ENCODE peak calls at places on chromosomes 3 and 15, in five cellular contexts. H is left lung, U is PC-3, K is psoas muscle, F is HepG2. I is an unnamed sample. For H3K4me1, the result is how much of the 10 kb centered on the place peaks cover.

GRCh38 chr3:155995525-155996370 is 124.6 kb upstream of the KCNAB1 start:
- ATAC-seq in H (peak), U (peak), K (no peak), F (peak), I (no peak)

GRCh38 chr3:196793224-196793623 is 53.6 kb downstream of the PAK2 start:
- ATAC-seq in H (peak), U (peak), K (peak), F (peak), I (no peak)

GRCh38 chr15:91270747-91271146 is 170.7 kb downstream of the SV2B start:
- ATAC-seq in H (no peak), U (no peak), K (no peak), F (no peak), I (no peak)

GRCh38 chr3:196232154-196232881 is 16.0 kb downstream of the SLC51A start:
- ATAC-seq in H (no peak), U (no peak), K (no peak), F (no peak), I (no peak)

GRCh38 chr3:62888180-62888579 is 13.0 kb upstream of the CADPS start:
- ATAC-seq in H (no peak), U (no peak), K (no peak), F (no peak), I (no peak)

GRCh38 chr15:80419546-80419945 is 15.4 kb downstream of the ARNT2 start:
- ATAC-seq in H (peak), U (no peak), K (no peak), F (no peak), I (no peak)

GRCh38 chr3:142861926-142862325 is 27.0 kb downstream of the PCOLCE2 start:
- ATAC-seq in H (no peak), U (no peak), K (no peak), F (no peak), I (no peak)

GRCh38 chr3:37920156-37920686 is 58.5 kb downstream of the CTDSPL start:
- ATAC-seq in H (no peak), U (no peak), K (no peak), F (no peak), I (no peak)

GRCh38 chr15:57552678-57553334 is 38.9 kb upstream of the MYZAP start:
- ATAC-seq in H (no peak), U (no peak), K (no peak), F (no peak), I (no peak)

GRCh38 chr15:57534279-57534678 is 57.4 kb upstream of the MYZAP start:
- ATAC-seq in H (peak), U (no peak), K (peak), F (no peak), I (no peak)

GRCh38 chr15:55250951-55251350 is 38.7 kb downstream of the RAB27A start:
- ATAC-seq in H (no peak), U (no peak), K (no peak), F (no peak), I (no peak)

GRCh38 chr3:133828576-133829309 is 23.1 kb downstream of the SRPRB start:
- ATAC-seq in H (no peak), U (no peak), K (no peak), F (no peak), I (no peak)

GRCh38 chr3:183265157-183265642 is 12.1 kb downstream of the B3GNT5 start:
- ATAC-seq in H (peak), U (no peak), K (peak), F (no peak), I (peak)

GRCh38 chr3:24673596-24673995 is 178.9 kb upstream of the THRB start:
- ATAC-seq in H (no peak), U (no peak), K (no peak), F (no peak), I (no peak)

GRCh38 chr3:125460233-125460632 is 59.8 kb downstream of the SNX4 start:
- ATAC-seq in H (no peak), U (no peak), K (no peak), F (no peak), I (no peak)

GRCh38 chr3:171284308-171285075 is 175.7 kb downstream of the TNIK start:
- ATAC-seq in H (peak), U (peak), K (peak), F (no peak), I (peak)

GRCh38 chr3:38314767-38315487 is 31.7 kb upstream of the XYLB start:
- ATAC-seq in H (no peak), U (no peak), K (no peak), F (no peak), I (no peak)

GRCh38 chr3:49388416-49388815 is 23.4 kb downstream of the RHOA start:
- ATAC-seq in H (no peak), U (peak), K (no peak), F (no peak), I (no peak)

GRCh38 chr3:155158361-155159037 is 78.4 kb downstream of the MME start:
- ATAC-seq in H (no peak), U (no peak), K (no peak), F (no peak), I (no peak)

GRCh38 chr3:39419697-39420293 is 13.3 kb downstream of the RPSA start:
- ATAC-seq in H (peak), U (no peak), K (no peak), F (no peak), I (no peak)

GRCh38 chr3:121975702-121976302 is 46.2 kb downstream of the ILDR1 start:
- ATAC-seq in H (peak), U (no peak), K (no peak), F (no peak), I (no peak)

GRCh38 chr3:30435950-30436349 is 170.5 kb upstream of the TGFBR2 start:
- ATAC-seq in H (no peak), U (no peak), K (no peak), F (no peak), I (no peak)

GRCh38 chr15:44656241-44656640 is 7.2 kb downstream of the SPG11 start:
- ATAC-seq in H (no peak), U (no peak), K (no peak), F (no peak), I (no peak)

GRCh38 chr15:59696332-59696731 is 7.2 kb upstream of the BNIP2 start:
- ATAC-seq in H (no peak), U (no peak), K (no peak), F (no peak), I (no peak)

GRCh38 chr3:152671998-152672649 is 162.8 kb upstream of the P2RY1 start:
- ATAC-seq in H (no peak), U (no peak), K (no peak), F (no peak), I (no peak)

GRCh38 chr3:124558898-124559649 is 171.2 kb upstream of the UMPS start:
- ATAC-seq in H (peak), U (peak), K (peak), F (no peak), I (peak)

GRCh38 chr15:85025516-85026279 is 44.0 kb downstream of the PDE8A start:
- ATAC-seq in H (peak), U (no peak), K (peak), F (peak), I (no peak)

GRCh38 chr3:133745981-133746721 is at the start of gene TF:
- ATAC-seq in H (peak), U (no peak), K (no peak), F (peak), I (no peak)

GRCh38 chr15:75695634-75696302 is 16.9 kb downstream of the CSPG4 start:
- ATAC-seq in H (no peak), U (no peak), K (no peak), F (no peak), I (no peak)

GRCh38 chr15:70336425-70337009 is 238.8 kb upstream of the TLE3 start:
- ATAC-seq in H (no peak), U (no peak), K (no peak), F (no peak), I (no peak)

GRCh38 chr15:62958944-62959343 is 83.6 kb upstream of the TPM1 start:
- ATAC-seq in H (no peak), U (no peak), K (no peak), F (no peak), I (no peak)

GRCh38 chr3:71873093-71873611 is 88.2 kb upstream of the PROK2 start:
- ATAC-seq in H (peak), U (no peak), K (no peak), F (no peak), I (no peak)

GRCh38 chr3:71876135-71876534 is 91.2 kb upstream of the PROK2 start:
- ATAC-seq in H (no peak), U (no peak), K (no peak), F (no peak), I (no peak)

GRCh38 chr3:71876706-71877105 is 91.8 kb upstream of the PROK2 start:
- ATAC-seq in H (no peak), U (no peak), K (no peak), F (no peak), I (no peak)

GRCh38 chr3:71874618-71875017 is 89.7 kb upstream of the PROK2 start:
- ATAC-seq in H (no peak), U (no peak), K (no peak), F (no peak), I (no peak)

GRCh38 chr3:71875461-71875947 is 90.6 kb upstream of the PROK2 start:
- ATAC-seq in H (peak), U (peak), K (peak), F (peak), I (peak)
- TF ChIP-seq CTCF in H (peak), U (peak), K (peak), F (peak), I (peak)

GRCh38 chr15:77610731-77611130 is 22.0 kb downstream of the LINGO1 start:
- ATAC-seq in H (no peak), U (no peak), K (no peak), F (no peak), I (no peak)

GRCh38 chr15:77607894-77608261 is 24.8 kb downstream of the LINGO1 start:
- ATAC-seq in H (no peak), U (no peak), K (no peak), F (no peak), I (no peak)

GRCh38 chr15:77608774-77609173 is 23.9 kb downstream of the LINGO1 start:
- ATAC-seq in H (no peak), U (no peak), K (no peak), F (no peak), I (no peak)

GRCh38 chr15:77611767-77612166 is 20.9 kb downstream of the LINGO1 start:
- ATAC-seq in H (no peak), U (no peak), K (no peak), F (no peak), I (no peak)

DNA sequence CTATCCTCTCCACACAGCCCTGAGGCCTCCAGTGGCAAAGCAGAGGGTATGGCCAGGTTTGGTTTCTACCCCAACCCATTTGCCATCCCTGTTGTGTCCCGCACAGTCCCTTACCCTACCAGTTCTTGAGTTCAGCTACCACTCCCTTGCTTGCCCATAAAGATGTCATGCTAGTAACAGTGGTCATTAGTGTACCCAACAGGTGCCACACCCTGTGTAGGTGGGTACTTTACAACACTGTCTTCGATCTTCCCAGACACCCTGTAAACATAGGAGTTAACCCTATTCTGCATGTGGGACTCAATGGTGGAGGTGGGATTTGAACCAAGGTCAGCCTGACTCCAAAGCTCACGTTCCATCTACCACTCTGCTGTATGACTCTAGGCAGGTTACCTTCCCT is 23.2 kb downstream of the LINGO1 start:
- ATAC-seq in H (no peak), U (no peak), K (no peak), F (no peak), I (no peak)
- H3K4me1 ChIP-seq in H (under half), U (under half), K (under half), F (under half), I (under half)

DNA sequence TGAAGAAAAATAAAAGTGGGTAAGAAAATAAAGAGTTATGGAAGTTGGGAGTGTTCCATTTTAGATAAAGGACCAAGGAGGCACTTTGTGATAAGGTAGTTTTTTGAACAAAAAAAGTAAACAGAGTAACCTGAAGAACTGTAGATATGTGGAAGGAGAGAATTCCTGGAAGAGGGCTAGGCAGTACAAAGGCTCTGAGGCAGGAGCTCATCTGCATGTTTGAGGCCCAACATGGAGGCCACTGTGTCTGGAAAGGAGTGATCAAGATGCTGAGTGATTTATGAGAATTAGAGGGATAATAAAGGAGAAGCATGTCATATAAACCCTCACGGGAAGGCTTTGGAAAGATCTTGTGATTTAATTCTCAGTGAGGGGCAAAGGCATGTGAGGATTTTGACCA is 126.5 kb downstream of the DTWD1 start:
- ATAC-seq in H (no peak), U (no peak), K (no peak), F (no peak), I (no peak)
- H3K4me3 ChIP-seq in H (no peak), U (no peak), K (no peak), F (no peak), I (no peak)

DNA sequence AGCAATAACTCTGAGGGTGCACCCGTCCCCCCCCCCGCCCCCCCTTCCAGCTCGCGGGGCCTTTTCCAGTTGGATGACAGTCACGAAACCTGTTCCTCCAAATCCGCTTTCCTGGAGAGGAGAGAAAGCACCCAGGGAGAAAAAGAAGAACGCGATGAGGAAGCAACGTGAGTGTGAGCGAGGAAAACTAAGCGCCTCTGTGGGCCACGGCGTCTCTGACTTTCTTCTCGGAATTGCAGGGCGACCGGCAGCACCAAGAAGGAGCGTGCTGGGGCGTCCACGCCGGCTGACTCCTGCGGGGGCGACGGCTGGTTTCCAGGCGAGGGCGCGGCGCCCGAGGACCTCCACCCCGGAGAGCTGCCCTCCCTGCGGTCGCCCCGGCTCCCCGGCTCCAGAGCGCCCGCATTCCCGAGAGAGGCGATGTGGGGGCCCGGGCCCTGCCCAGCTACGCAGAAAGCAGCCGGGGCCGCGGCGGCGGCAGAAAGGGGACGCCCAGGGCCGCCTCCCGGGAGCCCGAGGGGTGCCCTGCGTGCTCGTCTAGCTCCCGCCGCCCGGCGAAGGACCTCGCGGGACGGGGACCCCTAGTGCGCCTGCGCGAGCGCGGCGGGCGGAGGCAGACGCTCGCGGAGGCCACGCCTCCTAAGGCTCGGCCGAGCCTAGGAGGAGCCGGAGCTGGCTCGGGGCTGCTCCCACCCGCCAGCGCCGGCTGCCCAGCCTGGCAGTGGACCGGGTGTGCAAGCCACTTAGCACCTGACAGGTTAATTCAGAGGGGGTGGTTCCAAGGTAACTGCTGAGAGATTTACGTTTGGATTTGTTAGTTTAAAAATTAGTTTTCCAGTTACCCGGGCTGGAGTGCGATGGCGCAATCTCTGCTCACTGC is 15.3 kb upstream of the ADIPOQ start:
- ATAC-seq in H (peak), U (peak), K (peak), F (peak), I (peak)
- TF ChIP-seq CTCF in H (no peak), U (no peak), K (no peak), F (no peak), I (no peak)

GRCh38 chr3:63931290-63931689 is 19.1 kb upstream of the SCAANT1 start:
- ATAC-seq in H (no peak), U (no peak), K (no peak), F (peak), I (no peak)

GRCh38 chr3:63933459-63933858 is 21.3 kb upstream of the SCAANT1 start:
- ATAC-seq in H (no peak), U (no peak), K (no peak), F (no peak), I (no peak)

GRCh38 chr3:63922800-63923199 is 10.6 kb upstream of the SCAANT1 start:
- ATAC-seq in H (no peak), U (no peak), K (no peak), F (no peak), I (no peak)

GRCh38 chr3:63932509-63933212 is 20.5 kb upstream of the SCAANT1 start:
- ATAC-seq in H (peak), U (peak), K (peak), F (no peak), I (no peak)

DNA sequence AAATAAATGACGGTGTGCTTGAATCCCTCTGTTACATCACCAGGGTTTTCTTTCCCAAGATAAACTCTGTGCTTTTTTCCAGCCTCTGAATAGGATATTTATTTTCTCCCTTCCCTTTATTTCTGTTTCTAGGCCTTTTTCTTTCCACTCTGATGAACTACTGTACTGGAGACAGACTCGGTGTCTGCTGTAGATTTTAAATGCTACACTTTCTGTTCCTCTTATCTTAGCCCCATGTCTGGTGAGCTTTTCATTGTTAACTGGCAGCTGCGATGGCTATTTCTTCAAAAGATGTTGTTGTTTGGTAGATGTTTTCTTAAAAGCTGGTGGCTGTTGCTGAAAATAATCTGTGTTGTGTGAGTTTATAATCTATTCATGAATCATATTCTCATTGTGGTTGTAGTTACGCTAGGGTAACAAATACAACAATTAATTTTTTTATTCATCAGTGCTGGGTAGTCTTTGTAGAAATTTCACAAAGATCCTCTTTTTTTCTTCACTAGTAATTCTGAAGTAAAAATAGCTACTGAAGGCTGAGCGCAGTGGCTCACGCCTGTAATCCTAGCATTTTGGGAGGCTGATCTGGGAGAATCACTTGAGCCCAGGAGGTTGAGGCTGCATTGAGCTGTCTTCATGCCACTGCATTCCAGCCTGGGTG is 15.6 kb upstream of the SCAANT1 start:
- ATAC-seq in H (no peak), U (no peak), K (no peak), F (no peak), I (peak)
- H3K4me1 ChIP-seq in H (half or more), U (under half), K (under half), F (under half), I (under half)

GRCh38 chr3:148990211-148990610 is 1.1 kb upstream of the GYG1 start:
- ATAC-seq in H (no peak), U (no peak), K (no peak), F (no peak), I (no peak)
- H3K4me3 ChIP-seq in H (no peak), U (no peak), K (no peak), F (peak), I (no peak)

I was measured in gastroesophageal sphincter.